ENCODE peak calls at places on chromosomes 2 and 18, in eight cellular contexts. Q is endothelial cell of umbilical vein, W is A549, D is HepG2, C is K562, H is HCT116, P is SK-N-SH, K is GM12878. L is an unnamed sample.

GRCh38 chr18:59469463-59470180 is 110.6 kb upstream of the LMAN1 start:
- DNase-seq in Q (no peak), W (no peak), D (no peak), C (no peak), H (no peak), P (no peak), K (no peak), L (no peak)

GRCh38 chr2:147463881-147464520 is 380.8 kb upstream of the ACVR2A start:
- DNase-seq in Q (no peak), W (no peak), D (peak; percentile 15), C (no peak), H (no peak), P (no peak), K (no peak), L (no peak)

GRCh38 chr2:233456111-233456510 is 101.8 kb downstream of the DGKD start:
- DNase-seq in Q (no peak), W (no peak), D (no peak), C (no peak), H (no peak), P (no peak), K (no peak), L (no peak)

GRCh38 chr18:12315911-12316310 is 7.9 kb downstream of the TUBB6 start:
- DNase-seq in Q (no peak), W (no peak), D (no peak), C (no peak), H (no peak), P (no peak), K (no peak), L (no peak)

GRCh38 chr2:68997401-68997800 is 15.6 kb upstream of the ANTXR1 start:
- DNase-seq in Q (no peak), W (no peak), D (no peak), C (no peak), H (no peak), P (no peak), K (no peak), L (no peak)

GRCh38 chr2:138712212-138712979 is 67.8 kb downstream of the NXPH2 start:
- DNase-seq in Q (no peak), W (no peak), D (peak; percentile 37), C (no peak), H (no peak), P (no peak), K (peak; percentile 61), L (no peak)

GRCh38 chr18:43396266-43396665 is 119.0 kb upstream of the SYT4 start:
- DNase-seq in Q (peak; percentile 3), W (no peak), D (no peak), C (no peak), H (no peak), P (peak; percentile 10), K (no peak), L (peak; percentile 12)

GRCh38 chr2:119960821-119961220 is 52.1 kb upstream of the EPB41L5 start:
- DNase-seq in Q (no peak), W (no peak), D (no peak), C (no peak), H (no peak), P (no peak), K (no peak), L (no peak)

GRCh38 chr2:112712903-112713584 is 7.8 kb upstream of the NT5DC4 start:
- DNase-seq in Q (no peak), W (no peak), D (peak; percentile 75), C (peak; percentile 70), H (no peak), P (no peak), K (no peak), L (peak; percentile 55)

GRCh38 chr2:198424112-198424511 is 619.7 kb downstream of the PLCL1 start:
- DNase-seq in Q (no peak), W (no peak), D (no peak), C (no peak), H (no peak), P (no peak), K (no peak), L (no peak)

GRCh38 chr2:241885701-241886643 is 16.4 kb downstream of the RTP5 start:
- DNase-seq in Q (no peak), W (no peak), D (no peak), C (no peak), H (no peak), P (no peak), K (no peak), L (peak; percentile 36)

GRCh38 chr2:168584934-168585333 is 128.9 kb downstream of the CERS6 start:
- DNase-seq in Q (no peak), W (no peak), D (no peak), C (no peak), H (no peak), P (no peak), K (no peak), L (no peak)

GRCh38 chr2:42089340-42089925 is 41.6 kb downstream of the PKDCC start:
- DNase-seq in Q (peak; percentile 32), W (peak; percentile 74), D (peak; percentile 49), C (peak; percentile 85), H (peak; percentile 31), P (peak; percentile 64), K (no peak), L (peak; percentile 83)

GRCh38 chr18:21296045-21296444 is 54.0 kb downstream of the GREB1L start:
- DNase-seq in Q (no peak), W (no peak), D (no peak), C (no peak), H (no peak), P (no peak), K (no peak), L (no peak)

GRCh38 chr2:215216806-215217205 is 78.4 kb upstream of the ABCA12 start:
- DNase-seq in Q (no peak), W (no peak), D (no peak), C (no peak), H (no peak), P (no peak), K (no peak), L (no peak)

GRCh38 chr2:215215637-215216036 is 77.2 kb upstream of the ABCA12 start:
- DNase-seq in Q (no peak), W (no peak), D (no peak), C (no peak), H (no peak), P (no peak), K (no peak), L (no peak)

GRCh38 chr2:215218587-215219577 is 80.5 kb upstream of the ABCA12 start:
- DNase-seq in Q (no peak), W (no peak), D (no peak), C (no peak), H (no peak), P (no peak), K (no peak), L (no peak)
- TF ChIP-seq MAX in Q (no peak), W (no peak), D (no peak), C (no peak), H (no peak), P (no peak), K (no peak), L (no peak)

DNA sequence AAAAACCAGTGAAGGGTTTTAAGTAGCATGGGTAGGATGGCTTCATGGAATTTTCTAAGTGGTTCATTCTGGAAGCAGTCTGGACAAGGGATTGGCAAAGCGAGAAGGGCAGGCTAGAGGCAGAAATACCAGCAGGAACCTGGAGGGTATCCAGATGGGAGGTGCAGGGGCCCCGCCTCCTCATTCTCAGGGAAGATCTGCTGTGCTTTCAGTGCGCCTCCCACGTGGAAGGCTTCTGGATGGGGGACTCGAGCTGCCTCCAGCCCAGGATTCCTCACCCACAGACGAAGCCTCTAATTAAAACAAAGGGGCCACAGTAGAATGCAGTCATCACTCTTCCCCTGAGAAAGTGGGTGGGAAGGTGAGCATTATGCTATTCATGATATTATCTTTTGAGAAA is 79.8 kb downstream of the VSNL1 start:
- DNase-seq in Q (no peak), W (no peak), D (no peak), C (no peak), H (no peak), P (no peak), K (no peak), L (no peak)
- H3K4me3 ChIP-seq in Q (no peak overlapping the region), W (no peak overlapping the region), D (no peak overlapping the region), C (no peak overlapping the region), H (no peak overlapping the region), P (no peak overlapping the region), K (no peak overlapping the region), L (no peak overlapping the region)

GRCh38 chr2:11214770-11215169 is 59.5 kb downstream of the SLC66A3 start:
- DNase-seq in Q (no peak), W (no peak), D (no peak), C (no peak), H (no peak), P (peak; percentile 13), K (no peak), L (no peak)

GRCh38 chr2:11215407-11215806 is 60.1 kb downstream of the SLC66A3 start:
- DNase-seq in Q (no peak), W (no peak), D (no peak), C (no peak), H (no peak), P (no peak), K (no peak), L (no peak)

GRCh38 chr2:11213090-11213638 is 57.9 kb downstream of the SLC66A3 start:
- DNase-seq in Q (no peak), W (no peak), D (no peak), C (no peak), H (no peak), P (no peak), K (no peak), L (no peak)

GRCh38 chr2:11213975-11214374 is 58.7 kb downstream of the SLC66A3 start:
- DNase-seq in Q (no peak), W (no peak), D (no peak), C (no peak), H (no peak), P (no peak), K (no peak), L (no peak)

DNA sequence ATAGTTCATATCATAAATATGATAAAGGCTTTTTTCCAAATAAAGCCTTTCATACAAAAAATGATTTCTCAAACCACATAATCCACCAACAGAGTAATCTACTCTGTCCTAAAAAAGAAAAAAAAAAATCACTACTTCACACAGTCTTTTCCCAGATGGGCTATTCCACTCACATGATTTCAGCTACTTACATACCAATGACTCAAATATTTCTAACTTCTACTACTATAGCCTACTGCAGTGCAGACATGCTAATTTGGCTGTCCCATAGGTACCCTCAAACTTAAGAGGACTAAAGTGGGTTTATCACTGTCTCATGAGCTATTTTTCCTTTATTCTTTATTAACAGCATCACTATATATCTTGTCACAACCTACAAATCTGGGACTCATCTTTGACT is 57.4 kb downstream of the SLC66A3 start:
- DNase-seq in Q (no peak), W (no peak), D (no peak), C (no peak), H (no peak), P (no peak), K (no peak), L (no peak)
- TF ChIP-seq MAX in Q (no peak), W (no peak), D (no peak), C (no peak), H (no peak), P (no peak), K (no peak), L (no peak)

DNA sequence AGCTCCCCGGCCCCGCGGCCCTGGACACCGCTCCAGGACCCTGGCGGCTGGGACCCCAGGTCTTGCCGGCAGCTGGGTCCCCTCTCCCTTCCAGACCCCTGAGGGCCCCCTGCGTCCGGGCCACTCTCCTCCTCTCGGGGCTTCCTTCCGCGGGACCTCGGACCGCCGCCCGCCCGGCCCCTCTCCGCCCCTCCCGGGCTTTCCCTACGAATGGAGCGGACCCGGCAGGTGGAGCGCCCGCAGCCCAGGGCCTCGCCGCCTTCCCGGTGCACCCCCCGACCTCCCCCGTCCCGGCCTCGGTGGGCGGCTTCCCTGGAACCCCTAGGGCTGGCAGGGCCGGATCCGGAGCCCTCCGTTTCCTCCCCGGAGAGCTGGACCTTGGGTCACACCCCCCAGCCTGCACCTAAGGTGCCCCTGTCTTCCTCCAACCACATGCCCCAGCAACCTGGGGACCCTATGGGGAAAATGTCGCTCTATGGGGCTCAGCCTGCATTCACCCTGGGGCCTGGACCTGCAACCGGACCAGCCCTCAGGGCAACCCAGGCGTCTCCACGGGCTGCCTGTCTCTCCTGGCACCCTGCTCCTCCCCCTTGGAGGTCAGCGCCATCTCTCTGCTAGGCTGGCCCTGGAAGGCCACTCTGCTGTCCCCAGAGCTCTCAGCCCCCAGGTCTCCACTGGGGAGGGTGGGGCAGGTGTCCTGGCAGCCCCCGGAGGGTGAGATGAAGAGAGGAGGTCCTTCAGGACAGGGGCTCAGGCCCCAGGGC is 730 bp downstream of the B3GNT7 start:
- DNase-seq in Q (no peak), W (no peak), D (no peak), C (no peak), H (no peak), P (peak; percentile 40), K (no peak), L (no peak)
- H3K4me3 ChIP-seq in Q (peak overlapping the region; percentile 40), W (peak overlapping the region; percentile 73), D (peak overlapping the region; percentile 53), C (no peak overlapping the region), H (peak overlapping the region; percentile 52), P (no peak overlapping the region), K (peak overlapping the region; percentile 79), L (no peak overlapping the region)

L was measured in NB4.